ENCODE peak calls at places on chromosomes 7 and 10, in nine cellular contexts. Q, H, Z, S, M, A, C, N and J are unnamed samples. For H3K4me1, the result is how much of the 10 kb centered on the place peaks cover.

GRCh38 chr10:124447741-124448466 is 1.9 kb downstream of the NKX1-2 start:
- DNase-seq in Q (no peak), H (no peak), Z (no peak), S (no peak), M (no peak), A (no peak), C (no peak), N (no peak), J (no peak)

GRCh38 chr7:30634634-30635201 is 40.0 kb downstream of the GARS1 start:
- DNase-seq in Q (no peak), H (no peak), Z (no peak), S (no peak), M (peak), A (no peak), C (no peak), N (no peak), J (no peak)

GRCh38 chr10:55065185-55065584 is 264.2 kb upstream of the PCDH15 start:
- DNase-seq in Q (no peak), H (no peak), Z (no peak), S (no peak), M (no peak), A (no peak), C (no peak), N (no peak), J (no peak)

GRCh38 chr10:37685741-37686683 is 171.4 kb downstream of the ZNF248 start:
- DNase-seq in Q (no peak), H (no peak), Z (no peak), S (no peak), M (no peak), A (no peak), C (no peak), N (no peak), J (no peak)

GRCh38 chr10:1057106-1057657 is 997 bp downstream of the WDR37 start:
- DNase-seq in Q (no peak), H (no peak), Z (no peak), S (peak), M (no peak), A (no peak), C (no peak), N (no peak), J (no peak)

GRCh38 chr7:5591547-5591899 is 167.9 kb upstream of the TNRC18 start:
- DNase-seq in Q (peak), H (peak), Z (peak), S (peak), M (no peak), A (no peak), C (peak), N (no peak), J (no peak)

GRCh38 chr7:1193593-1194424 is 33.8 kb upstream of the ZFAND2A start:
- DNase-seq in Q (no peak), H (peak), Z (peak), S (no peak), M (peak), A (peak), C (peak), N (no peak), J (no peak)

GRCh38 chr10:113732966-113733365 is 18.5 kb upstream of the PLEKHS1 start:
- DNase-seq in Q (no peak), H (no peak), Z (no peak), S (no peak), M (no peak), A (no peak), C (no peak), N (no peak), J (no peak)

DNA sequence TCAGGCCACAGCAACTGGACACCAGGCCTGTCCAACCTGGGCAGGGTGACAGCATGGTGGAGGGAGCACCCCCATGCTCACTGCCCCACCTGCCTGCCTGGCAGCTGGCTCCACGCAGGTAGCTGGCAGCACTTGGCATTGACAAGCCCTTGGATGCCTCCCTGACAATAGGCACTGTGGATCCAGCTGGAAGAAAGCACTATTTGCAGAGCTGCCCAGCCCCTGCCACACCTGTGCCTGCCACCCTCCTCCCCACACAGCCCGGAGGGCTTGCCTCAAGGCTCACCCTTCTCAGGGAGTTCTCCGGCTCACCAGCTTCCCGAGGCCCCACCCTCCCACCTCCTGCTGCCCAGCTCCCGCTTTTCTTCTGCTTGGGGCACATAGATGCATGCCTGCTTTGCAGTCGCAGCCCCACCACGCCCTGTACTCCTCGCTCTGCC is 160.1 kb downstream of the NEURL1 start:
- DNase-seq in Q (no peak), H (no peak), Z (peak), S (no peak), M (peak), A (no peak), C (no peak), N (no peak), J (no peak)
- H3K4me1 ChIP-seq in Q (under half), H (under half), Z (under half), S (under half), M (under half), A (half or more), C (under half), N (under half), J (under half)

DNA sequence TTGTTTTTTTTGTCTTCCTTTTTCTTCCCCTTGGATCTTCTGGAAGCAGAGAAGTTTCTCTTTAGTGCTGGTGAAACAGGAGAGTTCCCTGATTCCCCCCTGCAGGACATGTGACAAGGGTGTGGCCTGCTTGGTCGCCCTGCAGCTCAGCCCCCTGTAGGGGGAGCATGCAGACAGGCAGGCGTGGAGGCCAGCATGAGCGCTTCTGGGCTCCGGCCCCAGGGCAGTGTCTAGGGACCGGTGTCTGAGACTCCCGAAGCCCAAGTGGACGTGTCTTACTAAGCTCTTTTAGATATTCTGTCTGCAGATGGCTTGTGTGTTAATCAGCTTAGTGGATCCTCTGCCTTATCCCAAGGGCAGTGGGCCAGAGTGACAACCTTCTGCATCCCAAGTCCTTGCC is 26.1 kb downstream of the PRSS58 start:
- DNase-seq in Q (no peak), H (peak), Z (no peak), S (peak), M (no peak), A (no peak), C (no peak), N (no peak), J (no peak)
- TF ChIP-seq CTCF in Q (no peak), H (no peak), Z (no peak), S (peak), M (no peak), A (no peak), C (no peak), N (no peak), J (no peak)

GRCh38 chr10:110357871-110358270 is 53.2 kb upstream of the SMNDC1 start:
- DNase-seq in Q (no peak), H (no peak), Z (no peak), S (no peak), M (no peak), A (no peak), C (no peak), N (no peak), J (no peak)

GRCh38 chr10:110355922-110356627 is 51.4 kb upstream of the SMNDC1 start:
- DNase-seq in Q (no peak), H (no peak), Z (no peak), S (no peak), M (no peak), A (no peak), C (no peak), N (no peak), J (no peak)

GRCh38 chr10:110357252-110357780 is 52.6 kb upstream of the SMNDC1 start:
- DNase-seq in Q (no peak), H (peak), Z (no peak), S (peak), M (no peak), A (no peak), C (peak), N (no peak), J (no peak)

GRCh38 chr10:110355181-110355831 is 50.6 kb upstream of the SMNDC1 start:
- DNase-seq in Q (no peak), H (no peak), Z (no peak), S (no peak), M (no peak), A (no peak), C (no peak), N (no peak), J (no peak)

DNA sequence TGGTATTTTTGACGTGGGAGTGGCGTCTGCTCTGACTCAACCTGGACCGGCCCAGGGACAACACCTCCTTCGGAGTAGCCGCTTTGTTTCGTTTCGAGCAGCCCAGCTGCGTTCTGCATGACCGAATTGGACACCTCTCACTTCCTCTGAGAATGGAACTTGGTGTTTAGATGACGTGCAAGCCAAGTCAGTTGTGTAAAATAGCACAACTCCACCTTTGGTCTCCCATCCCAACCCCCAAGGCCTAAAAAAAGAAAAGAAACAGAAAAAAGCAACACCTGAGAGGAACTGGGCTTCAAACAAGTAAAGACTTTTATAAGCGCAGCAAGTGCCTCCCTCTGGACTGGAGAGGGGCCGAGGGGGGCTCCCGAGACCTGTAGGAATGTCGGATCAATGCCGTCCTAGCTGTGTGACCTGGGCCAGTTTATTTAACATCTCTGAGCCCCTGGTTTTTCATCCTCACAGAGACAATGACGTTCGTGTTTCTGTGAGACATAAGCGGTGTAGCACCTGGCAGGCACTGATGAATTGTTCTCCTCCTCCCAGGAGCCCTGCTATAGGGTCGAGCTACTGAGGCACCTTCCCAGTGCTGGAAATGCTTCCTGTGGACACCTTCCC is 52.0 kb upstream of the SMNDC1 start:
- DNase-seq in Q (peak), H (peak), Z (peak), S (peak), M (no peak), A (peak), C (peak), N (no peak), J (peak)
- H3K27ac ChIP-seq in Q (no peak), H (peak), Z (peak), S (no peak), M (no peak), A (no peak), C (no peak), N (no peak), J (no peak)

GRCh38 chr10:77413231-77413630 is 224.4 kb downstream of the KCNMA1 start:
- DNase-seq in Q (no peak), H (no peak), Z (no peak), S (no peak), M (no peak), A (no peak), C (no peak), N (no peak), J (no peak)

GRCh38 chr10:77410523-77410922 is 227.1 kb downstream of the KCNMA1 start:
- DNase-seq in Q (no peak), H (no peak), Z (no peak), S (no peak), M (no peak), A (no peak), C (no peak), N (no peak), J (no peak)

GRCh38 chr10:77409697-77410471 is 227.7 kb downstream of the KCNMA1 start:
- DNase-seq in Q (peak), H (no peak), Z (peak), S (no peak), M (peak), A (no peak), C (no peak), N (no peak), J (no peak)

GRCh38 chr10:77408259-77408658 is 229.3 kb downstream of the KCNMA1 start:
- DNase-seq in Q (no peak), H (no peak), Z (no peak), S (no peak), M (no peak), A (no peak), C (no peak), N (no peak), J (no peak)

GRCh38 chr10:77411805-77412204 is 225.8 kb downstream of the KCNMA1 start:
- DNase-seq in Q (no peak), H (no peak), Z (no peak), S (no peak), M (no peak), A (no peak), C (no peak), N (no peak), J (no peak)
- H3K4me1 ChIP-seq in Q (under half), H (under half), Z (under half), S (under half), M (under half), A (under half), C (under half), N (under half), J (under half)

DNA sequence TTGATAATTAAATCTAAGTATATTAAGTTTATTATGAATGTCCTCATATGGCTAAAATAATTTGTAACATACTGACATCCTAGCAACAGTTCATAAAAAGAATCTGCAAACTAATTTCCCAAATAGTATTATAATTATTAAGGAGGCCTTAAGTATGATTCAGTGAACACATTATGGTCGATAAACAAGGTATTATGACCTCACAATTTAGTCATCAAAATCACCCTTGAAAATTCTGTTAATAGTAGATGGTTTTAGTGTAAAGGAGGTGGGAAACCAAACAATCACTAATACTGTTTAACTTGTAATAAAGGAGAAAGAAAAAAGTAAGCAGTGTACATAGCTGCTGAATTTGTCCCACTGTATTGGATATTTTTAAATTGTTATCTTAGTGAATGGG is 2.1 kb downstream of the ETV1 start:
- DNase-seq in Q (no peak), H (no peak), Z (no peak), S (no peak), M (no peak), A (no peak), C (no peak), N (no peak), J (no peak)
- TF ChIP-seq CTCF in Q (no peak), H (no peak), Z (no peak), S (no peak), M (no peak), A (no peak), C (no peak), N (no peak), J (no peak)

GRCh38 chr10:23432161-23432560 is 6.7 kb upstream of the OTUD1 start:
- DNase-seq in Q (no peak), H (no peak), Z (peak), S (no peak), M (no peak), A (no peak), C (no peak), N (no peak), J (no peak)
- H3K27ac ChIP-seq in Q (no peak), H (no peak), Z (peak), S (no peak), M (no peak), A (no peak), C (no peak), N (no peak), J (no peak)

DNA sequence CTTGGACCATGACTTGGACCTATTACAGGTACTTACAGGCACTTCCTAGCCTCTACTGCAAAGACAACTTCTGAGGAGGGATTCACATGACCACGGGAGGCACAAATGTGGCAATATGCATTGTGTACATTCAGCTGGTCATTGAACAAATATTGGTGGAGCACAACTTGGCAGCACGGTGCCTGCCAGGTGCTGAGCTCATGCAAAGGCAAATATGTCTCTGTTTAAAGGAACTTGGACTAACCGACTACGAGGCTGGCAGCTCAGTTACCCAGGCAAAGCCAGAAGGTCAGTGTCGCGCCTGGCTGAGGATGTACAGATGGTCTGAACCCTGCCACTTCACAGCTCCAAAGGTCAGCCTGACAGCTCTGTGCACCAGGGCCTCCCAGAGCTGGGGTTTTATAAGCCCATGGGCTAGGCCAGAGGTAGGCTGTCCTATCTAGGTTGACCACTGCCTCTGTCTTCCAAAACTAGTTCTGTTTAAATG is 6.1 kb downstream of the DENND11 start:
- DNase-seq in Q (no peak), H (peak), Z (no peak), S (no peak), M (peak), A (no peak), C (no peak), N (no peak), J (no peak)
- H3K4me1 ChIP-seq in Q (under half), H (half or more), Z (under half), S (under half), M (under half), A (under half), C (under half), N (under half), J (under half)

GRCh38 chr7:87933605-87933952 is 472 bp upstream of the ADAM22 start:
- DNase-seq in Q (no peak), H (no peak), Z (no peak), S (no peak), M (no peak), A (no peak), C (no peak), N (no peak), J (no peak)

GRCh38 chr7:87935373-87935706 is 1.3 kb downstream of the ADAM22 start:
- DNase-seq in Q (no peak), H (no peak), Z (no peak), S (no peak), M (no peak), A (no peak), C (no peak), N (no peak), J (no peak)

GRCh38 chr7:87934699-87935372 is 785 bp downstream of the ADAM22 start:
- DNase-seq in Q (peak), H (peak), Z (no peak), S (no peak), M (no peak), A (peak), C (peak), N (no peak), J (no peak)

DNA sequence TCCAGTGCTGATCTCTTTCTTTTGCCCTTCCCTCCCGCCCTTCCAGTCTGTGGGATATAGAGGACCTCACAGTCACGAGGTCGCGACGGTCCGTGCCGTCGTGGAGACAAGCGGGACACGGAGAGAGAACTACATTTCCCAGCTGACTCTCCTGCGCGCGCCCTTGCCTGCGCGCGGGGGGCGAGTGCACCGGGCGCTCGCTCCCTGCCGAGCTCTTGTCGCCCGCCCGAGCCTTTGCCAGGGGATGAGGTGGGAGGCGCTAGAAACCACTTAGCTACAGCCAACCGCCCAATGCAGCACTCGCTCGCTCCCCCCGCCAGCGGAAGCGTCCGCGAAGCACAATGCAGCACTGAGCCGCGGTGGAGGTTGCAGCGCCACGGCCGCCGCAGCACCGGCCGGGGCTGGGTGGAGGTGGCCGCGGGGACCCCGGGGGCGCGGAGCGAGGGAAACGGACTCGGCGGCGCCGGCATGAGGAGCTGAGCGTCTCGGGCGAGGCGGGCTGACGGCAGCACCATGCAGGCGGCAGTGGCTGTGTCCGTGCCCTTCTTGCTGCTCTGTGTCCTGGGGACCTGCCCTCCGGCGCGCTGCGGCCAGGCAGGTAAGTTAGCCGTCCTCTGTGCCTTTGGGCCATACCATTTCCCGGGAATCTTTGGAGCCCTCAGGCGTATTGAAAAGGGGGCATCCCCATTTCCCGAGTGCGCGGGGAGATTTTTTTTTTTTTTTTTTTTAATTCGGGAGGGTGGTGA is at the start of gene ADAM22:
- DNase-seq in Q (peak), H (peak), Z (peak), S (peak), M (peak), A (peak), C (peak), N (peak), J (peak)
- TF ChIP-seq CTCF in Q (peak), H (no peak), Z (no peak), S (no peak), M (no peak), A (no peak), C (no peak), N (no peak), J (no peak)

DNA sequence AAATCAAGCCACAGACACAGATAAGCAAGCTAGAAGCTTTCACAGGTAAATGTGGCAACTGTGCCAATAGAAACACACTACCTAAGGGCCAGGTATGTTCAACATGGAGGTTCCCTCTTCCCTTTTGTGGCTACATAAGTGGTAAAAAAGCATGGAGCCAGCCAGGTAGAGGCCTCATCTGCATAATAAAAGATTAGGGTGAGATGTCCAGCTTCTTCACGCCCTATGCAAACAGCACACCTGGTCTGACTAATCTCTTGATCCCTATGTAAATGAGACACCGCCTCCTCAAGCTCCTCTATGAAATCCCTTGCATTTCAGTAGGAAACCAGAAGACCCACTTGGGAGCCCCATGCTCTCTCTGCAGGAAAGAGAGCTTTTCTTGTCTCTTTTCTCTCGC is 282.2 kb downstream of the NEBL start:
- DNase-seq in Q (no peak), H (no peak), Z (no peak), S (no peak), M (no peak), A (no peak), C (no peak), N (no peak), J (no peak)
- H3K27ac ChIP-seq in Q (no peak), H (no peak), Z (no peak), S (no peak), M (no peak), A (no peak), C (no peak), N (no peak), J (no peak)

GRCh38 chr7:42226354-42226941 is 10.6 kb downstream of the GLI3 start:
- DNase-seq in Q (no peak), H (no peak), Z (no peak), S (no peak), M (no peak), A (no peak), C (peak), N (no peak), J (no peak)

GRCh38 chr7:42227931-42228591 is 8.9 kb downstream of the GLI3 start:
- DNase-seq in Q (peak), H (no peak), Z (no peak), S (no peak), M (no peak), A (no peak), C (peak), N (no peak), J (no peak)

GRCh38 chr7:42231043-42231442 is 6.0 kb downstream of the GLI3 start:
- DNase-seq in Q (no peak), H (no peak), Z (no peak), S (no peak), M (no peak), A (no peak), C (no peak), N (no peak), J (no peak)

GRCh38 chr7:42224391-42225003 is 12.5 kb downstream of the GLI3 start:
- DNase-seq in Q (no peak), H (no peak), Z (no peak), S (no peak), M (no peak), A (no peak), C (no peak), N (no peak), J (no peak)

GRCh38 chr7:42227523-42227922 is 9.5 kb downstream of the GLI3 start:
- DNase-seq in Q (no peak), H (no peak), Z (no peak), S (no peak), M (no peak), A (no peak), C (no peak), N (no peak), J (no peak)
- H3K4me1 ChIP-seq in Q (under half), H (under half), Z (under half), S (under half), M (under half), A (under half), C (under half), N (under half), J (under half)